ENCODE peak calls at places on chromosome 17, in seven cellular contexts. K is GM20000; M is fibroblast of mammary gland; U is NCI-H1092; E is activated CD4-positive, alpha-beta T cell treated with anti-CD3 and anti-CD28 coated beads, Interleukin-2, amount 50 U/mL, for 4 hours; G is NCI-H748 treated with DMSO at 0.1 percent for 48 hours; I is GM04503. R is an unnamed sample.

GRCh38 chr17:74654742-74655141 is 31.2 kb upstream of the CD300E start:
- DNase-seq in K (no peak), M (no peak), U (no peak), E (no peak), G (no peak), I (no peak), R (no peak)

GRCh38 chr17:9371019-9371418 is 204.6 kb downstream of the STX8 start:
- DNase-seq in K (no peak), M (peak), U (peak), E (no peak), G (peak), I (peak), R (no peak)

GRCh38 chr17:68006797-68007196 is 10.5 kb upstream of the C17orf58 start:
- DNase-seq in K (no peak), M (peak), U (no peak), E (no peak), G (no peak), I (no peak), R (no peak)

GRCh38 chr17:18002171-18002570 is 29.5 kb downstream of the DRC3 start:
- DNase-seq in K (no peak), M (peak), U (no peak), E (no peak), G (no peak), I (no peak), R (no peak)

GRCh38 chr17:40121191-40121885 is 433 bp upstream of the MSL1 start:
- DNase-seq in K (peak), M (no peak), U (peak), E (no peak), G (peak), I (no peak), R (no peak)

GRCh38 chr17:81064746-81065475 is 30.0 kb downstream of the BAIAP2 start:
- DNase-seq in K (no peak), M (peak), U (no peak), E (no peak), G (no peak), I (no peak), R (peak)

GRCh38 chr17:81315170-81315884 is 20.2 kb upstream of the SLC38A10 start:
- DNase-seq in K (no peak), M (no peak), U (no peak), E (no peak), G (no peak), I (no peak), R (no peak)

GRCh38 chr17:29867643-29868181 is 62.3 kb downstream of the SSH2 start:
- DNase-seq in K (no peak), M (peak), U (no peak), E (no peak), G (peak), I (no peak), R (no peak)

GRCh38 chr17:27569884-27570577 is 61.0 kb upstream of the LGALS9 start:
- DNase-seq in K (no peak), M (no peak), U (no peak), E (no peak), G (no peak), I (no peak), R (no peak)

GRCh38 chr17:1995321-1996242 is 29.6 kb downstream of the RTN4RL1 start:
- DNase-seq in K (no peak), M (no peak), U (no peak), E (no peak), G (no peak), I (no peak), R (no peak)

GRCh38 chr17:3944485-3945388 is 19.5 kb downstream of the ATP2A3 start:
- DNase-seq in K (peak), M (peak), U (no peak), E (no peak), G (no peak), I (no peak), R (peak)

GRCh38 chr17:17569691-17570090 is 21.8 kb downstream of the PEMT start:
- DNase-seq in K (no peak), M (no peak), U (no peak), E (no peak), G (no peak), I (no peak), R (no peak)

GRCh38 chr17:44049294-44050080 is 17.0 kb downstream of the LSM12 start:
- DNase-seq in K (no peak), M (no peak), U (no peak), E (no peak), G (no peak), I (no peak), R (no peak)

GRCh38 chr17:77316191-77316641 is 175.4 kb downstream of the SEC14L1 start:
- DNase-seq in K (no peak), M (peak), U (no peak), E (no peak), G (no peak), I (no peak), R (no peak)

GRCh38 chr17:19510903-19511302 is 22.8 kb upstream of the SLC47A1 start:
- DNase-seq in K (no peak), M (no peak), U (no peak), E (no peak), G (no peak), I (no peak), R (no peak)

GRCh38 chr17:42553866-42554249 is 1.1 kb downstream of the HSD17B1 start:
- DNase-seq in K (no peak), M (no peak), U (no peak), E (no peak), G (no peak), I (no peak), R (no peak)

GRCh38 chr17:18145811-18146210 is 37.3 kb downstream of the MYO15A start:
- DNase-seq in K (no peak), M (no peak), U (no peak), E (no peak), G (no peak), I (no peak), R (no peak)

GRCh38 chr17:13002761-13003453 is 14.9 kb downstream of the ELAC2 start:
- DNase-seq in K (peak), M (peak), U (peak), E (peak), G (peak), I (no peak), R (no peak)

GRCh38 chr17:81097943-81098308 is 63.0 kb downstream of the BAIAP2 start:
- DNase-seq in K (no peak), M (peak), U (no peak), E (no peak), G (no peak), I (no peak), R (no peak)

GRCh38 chr17:76266244-76266938 is 1.2 kb downstream of the UBALD2 start:
- DNase-seq in K (no peak), M (peak), U (no peak), E (no peak), G (no peak), I (no peak), R (no peak)

GRCh38 chr17:10082795-10083194 is 115.6 kb downstream of the GAS7 start:
- DNase-seq in K (no peak), M (no peak), U (no peak), E (no peak), G (no peak), I (no peak), R (no peak)

GRCh38 chr17:4900231-4901107 is 1.1 kb downstream of the C17orf107 start:
- DNase-seq in K (peak), M (no peak), U (no peak), E (peak), G (no peak), I (no peak), R (no peak)

GRCh38 chr17:58344791-58345157 is 7.2 kb downstream of the SUPT4H1 start:
- DNase-seq in K (no peak), M (no peak), U (no peak), E (peak), G (no peak), I (no peak), R (no peak)

GRCh38 chr17:67517335-67517734 is 140.3 kb downstream of the PITPNC1 start:
- DNase-seq in K (no peak), M (peak), U (no peak), E (no peak), G (no peak), I (no peak), R (no peak)